ENCODE peak calls at places on chromosomes 5 and 9, in eight cellular contexts. Z is SW480; A is NCI-H1417; Y is chondrocyte; R is NCI-H2171 treated with DMSO at 0.1 percent for 48 hours; T is ecto neural progenitor cell; K is AG08396; I is activated naive CD4-positive, alpha-beta T cell. B is an unnamed sample.

GRCh38 chr9:122936464-122936863 is 4.4 kb upstream of the RABGAP1 start:
- DNase-seq in I (no peak), K (no peak), Z (no peak), R (no peak), T (no peak), Y (no peak), A (no peak), B (no peak)

GRCh38 chr5:17127743-17128231 is 89.6 kb upstream of the BASP1 start:
- DNase-seq in Y (no peak), A (no peak), R (no peak), T (no peak), K (peak; percentile 78), I (no peak), Z (no peak), B (no peak)

GRCh38 chr5:73945505-73945904 is 319.5 kb downstream of the ARHGEF28 start:
- DNase-seq in K (no peak), I (no peak), A (no peak), Y (no peak), T (no peak), R (no peak), Z (no peak), B (no peak)

GRCh38 chr5:5492087-5492933 is 69.8 kb downstream of the ICE1 start:
- DNase-seq in Z (peak; percentile 83), T (no peak), I (no peak), R (peak; percentile 71), K (peak; percentile 65), Y (no peak), A (peak; percentile 61), B (no peak)

GRCh38 chr9:89173072-89173471 is 5.5 kb downstream of the SHC3 start:
- DNase-seq in Z (no peak), I (no peak), R (no peak), Y (no peak), A (no peak), K (no peak), T (no peak), B (no peak)

GRCh38 chr9:113138760-113139159 is 12.0 kb upstream of the SLC31A2 start:
- DNase-seq in I (no peak), Y (no peak), T (no peak), Z (no peak), R (no peak), K (no peak), A (no peak), B (no peak)

GRCh38 chr5:31131381-31131811 is 62.1 kb upstream of the CDH6 start:
- DNase-seq in I (no peak), Y (no peak), A (no peak), R (no peak), K (no peak), Z (no peak), T (no peak), B (no peak)

GRCh38 chr5:132193165-132193694 is 34.4 kb downstream of the P4HA2 start:
- DNase-seq in K (no peak), I (no peak), R (peak; percentile 2), A (no peak), T (no peak), Y (no peak), Z (no peak), B (peak; percentile 24)

GRCh38 chr9:31542384-31543055 is 841.9 kb upstream of the ACO1 start:
- DNase-seq in T (no peak), Y (no peak), I (no peak), K (no peak), Z (peak; percentile 53), R (peak; percentile 6), A (no peak), B (no peak)

GRCh38 chr5:36136581-36136980 is 15.1 kb downstream of the LMBRD2 start:
- DNase-seq in K (no peak), R (no peak), Z (no peak), A (no peak), Y (no peak), I (no peak), T (no peak), B (no peak)

GRCh38 chr5:167248262-167248661 is 1043.2 kb upstream of the WWC1 start:
- DNase-seq in T (no peak), R (no peak), K (no peak), A (no peak), I (no peak), Y (no peak), Z (no peak), B (no peak)

B was measured in RWPE2.